ENCODE peak calls at places on chromosome 5, in six cellular contexts. Q, L, S, W, P and N are unnamed samples.

GRCh38 chr5:76303917-76304316 is 99.2 kb upstream of the IQGAP2 start:
- DNase-seq in L (no peak), Q (no peak), S (peak), P (no peak), W (peak), N (no peak)

GRCh38 chr5:52801329-52801728 is 13.6 kb downstream of the ITGA1 start:
- DNase-seq in W (peak), L (no peak), P (no peak), S (no peak), Q (no peak), N (no peak)

GRCh38 chr5:149326611-149327010 is 18.7 kb upstream of the GRPEL2 start:
- DNase-seq in L (no peak), S (no peak), W (no peak), P (no peak), Q (no peak), N (no peak)

GRCh38 chr5:125316386-125316785 is 569.9 kb upstream of the ZNF608 start:
- DNase-seq in L (no peak), P (no peak), W (no peak), S (no peak), Q (no peak), N (no peak)

GRCh38 chr5:102545175-102545574 is 46.4 kb upstream of the SLCO6A1 start:
- DNase-seq in W (peak), L (no peak), S (peak), Q (no peak), P (peak), N (no peak)

GRCh38 chr5:133610489-133611356 is 1.6 kb downstream of the FSTL4 start:
- DNase-seq in Q (no peak), W (peak), L (peak), S (peak), P (peak), N (no peak)

GRCh38 chr5:149646564-149646963 is 65.3 kb downstream of the ARHGEF37 start:
- DNase-seq in P (no peak), Q (no peak), W (peak), S (peak), L (no peak), N (no peak)

GRCh38 chr5:159056201-159056600 is 43.5 kb downstream of the EBF1 start:
- DNase-seq in L (no peak), W (no peak), P (no peak), S (no peak), Q (no peak), N (no peak)

GRCh38 chr5:168780888-168781287 is 201.7 kb upstream of the PANK3 start:
- DNase-seq in W (no peak), P (no peak), S (no peak), L (no peak), Q (no peak), N (no peak)

GRCh38 chr5:135391869-135392255 is 7.2 kb downstream of the MACROH2A1 start:
- DNase-seq in L (peak), Q (no peak), S (no peak), W (no peak), P (no peak), N (no peak)

GRCh38 chr5:180598797-180599589 is 7.7 kb upstream of the SCGB3A1 start:
- DNase-seq in P (no peak), S (no peak), Q (no peak), L (no peak), W (no peak), N (no peak)

GRCh38 chr5:169545762-169546161 is 37.8 kb upstream of the SPDL1 start:
- DNase-seq in L (no peak), W (peak), P (no peak), Q (no peak), S (no peak), N (no peak)

GRCh38 chr5:156121234-156121633 is 205.7 kb upstream of the SGCD start:
- DNase-seq in L (no peak), P (no peak), S (no peak), W (no peak), Q (peak), N (no peak)

GRCh38 chr5:56763182-56763581 is 52.2 kb upstream of the MAP3K1 start:
- DNase-seq in P (no peak), Q (no peak), L (no peak), S (no peak), W (no peak), N (no peak)
- H3K4me3 ChIP-seq in P (no peak), Q (no peak), L (no peak), S (no peak), W (no peak), N (no peak)

GRCh38 chr5:79025054-79025465 is 40.0 kb upstream of the ARSB start:
- DNase-seq in P (peak), L (peak), S (peak), Q (no peak), W (peak), N (peak)
- TF ChIP-seq CTCF in P (peak), L (peak), S (peak), Q (peak), W (peak), N (peak)

GRCh38 chr5:143403357-143403606 is 204 bp downstream of the NR3C1 start:
- DNase-seq in P (no peak), L (no peak), S (no peak), Q (no peak), W (no peak), N (no peak)
- H3K4me3 ChIP-seq in P (peak), L (peak), S (peak), Q (peak), W (peak), N (peak)

GRCh38 chr5:140145223-140145622 is 19.5 kb downstream of the IGIP start:
- DNase-seq in L (no peak), P (peak), W (no peak), S (no peak), Q (no peak), N (no peak)

GRCh38 chr5:140143521-140144258 is 18.0 kb downstream of the IGIP start:
- DNase-seq in S (no peak), P (no peak), Q (no peak), W (no peak), L (no peak), N (no peak)

GRCh38 chr5:140147460-140147859 is 21.7 kb downstream of the IGIP start:
- DNase-seq in S (no peak), L (no peak), Q (no peak), P (peak), W (no peak), N (no peak)

GRCh38 chr5:140146523-140146842 is 20.7 kb downstream of the IGIP start:
- DNase-seq in L (no peak), W (no peak), P (no peak), S (no peak), Q (no peak), N (no peak)

GRCh38 chr5:140145818-140146522 is 20.2 kb downstream of the IGIP start:
- DNase-seq in P (peak), Q (no peak), L (peak), S (no peak), W (peak), N (no peak)
- TF ChIP-seq CTCF in P (peak), Q (peak), L (peak), S (no peak), W (no peak), N (peak)

GRCh38 chr5:151080620-151081425 is at the start of gene TNIP1:
- DNase-seq in L (peak), P (peak), W (peak), Q (peak), S (peak), N (no peak)

GRCh38 chr5:151082976-151083651 is 2.3 kb upstream of the TNIP1 start:
- DNase-seq in S (no peak), P (no peak), Q (no peak), W (peak), L (peak), N (no peak)

GRCh38 chr5:151084363-151084762 is 3.5 kb upstream of the TNIP1 start:
- DNase-seq in W (no peak), L (no peak), S (no peak), Q (peak), P (no peak), N (no peak)

GRCh38 chr5:151081426-151082273 is 816 bp upstream of the TNIP1 start:
- DNase-seq in Q (no peak), W (peak), S (no peak), P (no peak), L (no peak), N (no peak)

DNA sequence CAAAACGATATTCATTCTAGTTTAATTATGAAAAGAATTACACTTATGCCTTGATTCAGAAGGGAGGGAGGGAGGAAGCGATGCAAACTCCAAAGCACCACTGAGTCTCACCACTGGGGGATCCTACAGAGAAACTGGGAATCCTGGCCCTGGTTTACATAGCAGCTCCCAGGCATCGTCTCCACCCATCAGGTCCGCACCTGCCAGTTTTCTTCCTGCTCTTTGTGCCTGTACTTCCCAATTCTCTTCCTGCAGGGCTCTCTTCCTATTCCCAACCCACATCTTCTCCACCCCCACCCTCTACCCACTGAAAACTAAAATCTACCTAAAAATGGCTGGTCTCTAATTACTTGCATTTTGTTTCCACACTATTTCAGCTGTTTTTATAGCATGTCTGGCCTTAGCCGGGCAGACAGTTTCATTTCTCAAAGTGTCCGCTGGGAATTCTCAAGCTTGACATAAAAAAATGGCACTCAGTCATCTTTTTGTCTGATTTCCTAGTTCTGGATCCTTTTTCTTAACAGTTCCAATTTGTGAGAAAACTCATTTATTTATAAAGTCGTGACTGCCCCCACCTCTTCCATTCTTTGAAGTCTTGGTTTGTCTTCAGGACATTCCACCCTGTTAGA is 1.6 kb upstream of the TNIP1 start:
- DNase-seq in Q (no peak), W (peak), L (no peak), S (peak), P (no peak), N (no peak)
- H3K4me3 ChIP-seq in Q (no peak), W (peak), L (peak), S (no peak), P (no peak), N (peak)

GRCh38 chr5:24644757-24645156 is at the start of gene CDH10:
- DNase-seq in L (no peak), Q (no peak), W (peak), P (peak), S (peak), N (no peak)

GRCh38 chr5:24646915-24647314 is 2.1 kb upstream of the CDH10 start:
- DNase-seq in L (no peak), W (no peak), Q (no peak), P (no peak), S (no peak), N (no peak)

GRCh38 chr5:24643880-24644279 is 898 bp downstream of the CDH10 start:
- DNase-seq in S (no peak), P (no peak), W (peak), L (no peak), Q (no peak), N (no peak)

GRCh38 chr5:24643255-24643654 is 1.5 kb downstream of the CDH10 start:
- DNase-seq in Q (no peak), S (no peak), P (no peak), L (no peak), W (no peak), N (no peak)

GRCh38 chr5:24642022-24642421 is 2.8 kb downstream of the CDH10 start:
- DNase-seq in Q (no peak), S (peak), P (no peak), L (no peak), W (peak), N (no peak)
- TF ChIP-seq CTCF in Q (peak), S (peak), P (peak), L (peak), W (peak), N (peak)

GRCh38 chr5:113804264-113804663 is 290.8 kb downstream of the YTHDC2 start:
- DNase-seq in Q (no peak), S (no peak), L (no peak), W (peak), P (no peak), N (no peak)

GRCh38 chr5:113806823-113807222 is 293.3 kb downstream of the YTHDC2 start:
- DNase-seq in L (peak), W (peak), Q (no peak), P (no peak), S (no peak), N (no peak)

GRCh38 chr5:113806250-113806649 is 292.8 kb downstream of the YTHDC2 start:
- DNase-seq in S (peak), P (no peak), L (no peak), W (peak), Q (no peak), N (peak)

GRCh38 chr5:113804943-113805342 is 291.4 kb downstream of the YTHDC2 start:
- DNase-seq in W (no peak), Q (no peak), S (no peak), L (no peak), P (no peak), N (no peak)

DNA sequence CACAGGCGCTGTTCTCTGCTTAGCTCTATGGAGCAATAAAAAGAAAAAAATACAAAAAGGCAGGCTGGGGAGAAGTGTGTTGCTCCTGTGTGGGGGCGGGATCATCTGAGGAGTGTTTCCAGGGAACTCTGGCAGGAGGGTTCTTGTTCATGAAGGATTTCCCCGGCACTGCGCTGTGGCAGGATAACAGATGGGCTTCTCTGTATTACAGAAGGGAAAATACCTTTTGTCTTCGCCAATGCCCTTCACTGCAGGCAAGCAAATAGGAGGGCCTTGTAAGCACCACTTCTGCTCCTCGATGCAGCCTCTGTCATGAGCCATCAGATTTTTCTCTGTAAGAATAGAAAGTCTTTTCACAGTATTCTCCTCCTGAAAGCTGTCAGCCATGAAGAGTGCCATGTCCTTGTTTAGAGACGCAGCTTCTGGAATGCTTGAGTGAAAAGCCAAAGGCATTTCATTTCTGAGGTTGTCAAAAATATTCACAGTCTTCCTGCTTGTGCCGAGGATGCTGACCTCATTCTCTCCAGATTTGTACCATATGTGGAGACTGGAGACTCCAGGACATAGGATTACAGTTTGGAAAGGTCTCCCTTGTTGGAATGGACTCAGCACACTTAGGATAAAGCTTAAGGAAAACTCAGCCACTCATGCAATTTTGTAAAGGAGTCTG is 294.0 kb downstream of the YTHDC2 start:
- DNase-seq in S (no peak), P (no peak), L (no peak), W (no peak), Q (peak), N (no peak)
- H3K4me3 ChIP-seq in S (no peak), P (no peak), L (peak), W (no peak), Q (no peak), N (peak)